ENCODE peak calls at places on chromosomes 5 and 9, in seven cellular contexts. One of them, this sample, is unnamed.

GRCh38 chr5:142184939-142185526 is 76.5 kb downstream of the NDFIP1 start:
- DNase-seq in HT1080: no peak
- DNase-seq in H9: no peak
- DNase-seq in stimulated activated CD8-positive, alpha-beta memory T cell treated with anti-CD3 and anti-CD28 coated beads, Interleukin-7, amount 100 ng/mL, for 24 hours: no peak
- DNase-seq in renal cortical epithelial cell: no peak
- DNase-seq in H7: peak
- DNase-seq in T-helper 22 cell: no peak
- DNase-seq in this sample: no peak

GRCh38 chr5:65961644-65962043 is 35.3 kb downstream of the ERBIN start:
- DNase-seq in stimulated activated CD8-positive, alpha-beta memory T cell treated with anti-CD3 and anti-CD28 coated beads, Interleukin-7, amount 100 ng/mL, for 24 hours: no peak
- DNase-seq in H7: no peak
- DNase-seq in T-helper 22 cell: no peak
- DNase-seq in H9: no peak
- DNase-seq in renal cortical epithelial cell: peak
- DNase-seq in HT1080: peak
- DNase-seq in this sample: no peak

GRCh38 chr9:82456621-82457020 is 468.0 kb downstream of the SPATA31D1 start:
- DNase-seq in renal cortical epithelial cell: peak
- DNase-seq in T-helper 22 cell: no peak
- DNase-seq in H9: no peak
- DNase-seq in HT1080: peak
- DNase-seq in H7: no peak
- DNase-seq in stimulated activated CD8-positive, alpha-beta memory T cell treated with anti-CD3 and anti-CD28 coated beads, Interleukin-7, amount 100 ng/mL, for 24 hours: no peak
- DNase-seq in this sample: no peak

GRCh38 chr5:145887976-145888574 is 15.3 kb upstream of the GRXCR2 start:
- DNase-seq in renal cortical epithelial cell: peak
- DNase-seq in H9: peak
- DNase-seq in stimulated activated CD8-positive, alpha-beta memory T cell treated with anti-CD3 and anti-CD28 coated beads, Interleukin-7, amount 100 ng/mL, for 24 hours: no peak
- DNase-seq in HT1080: peak
- DNase-seq in H7: peak
- DNase-seq in T-helper 22 cell: no peak
- DNase-seq in this sample: peak

GRCh38 chr5:96790851-96791513 is 16.8 kb downstream of the ERAP1 start:
- DNase-seq in HT1080: peak
- DNase-seq in T-helper 22 cell: no peak
- DNase-seq in stimulated activated CD8-positive, alpha-beta memory T cell treated with anti-CD3 and anti-CD28 coated beads, Interleukin-7, amount 100 ng/mL, for 24 hours: no peak
- DNase-seq in H7: no peak
- DNase-seq in renal cortical epithelial cell: peak
- DNase-seq in H9: no peak
- DNase-seq in this sample: no peak

GRCh38 chr9:23665051-23665450 is 161.0 kb downstream of the ELAVL2 start:
- DNase-seq in HT1080: no peak
- DNase-seq in stimulated activated CD8-positive, alpha-beta memory T cell treated with anti-CD3 and anti-CD28 coated beads, Interleukin-7, amount 100 ng/mL, for 24 hours: no peak
- DNase-seq in H9: no peak
- DNase-seq in H7: no peak
- DNase-seq in renal cortical epithelial cell: no peak
- DNase-seq in T-helper 22 cell: no peak
- DNase-seq in this sample: no peak

GRCh38 chr5:143714629-143715028 is 97.3 kb upstream of the HMHB1 start:
- DNase-seq in H9: no peak
- DNase-seq in H7: no peak
- DNase-seq in T-helper 22 cell: no peak
- DNase-seq in renal cortical epithelial cell: no peak
- DNase-seq in HT1080: peak
- DNase-seq in stimulated activated CD8-positive, alpha-beta memory T cell treated with anti-CD3 and anti-CD28 coated beads, Interleukin-7, amount 100 ng/mL, for 24 hours: no peak
- DNase-seq in this sample: no peak

GRCh38 chr9:121168052-121168451 is 33.6 kb downstream of the RAB14 start:
- DNase-seq in HT1080: no peak
- DNase-seq in stimulated activated CD8-positive, alpha-beta memory T cell treated with anti-CD3 and anti-CD28 coated beads, Interleukin-7, amount 100 ng/mL, for 24 hours: no peak
- DNase-seq in renal cortical epithelial cell: no peak
- DNase-seq in H9: no peak
- DNase-seq in T-helper 22 cell: no peak
- DNase-seq in H7: no peak
- DNase-seq in this sample: no peak

GRCh38 chr5:174303437-174304045 is 258.0 kb downstream of the NSG2 start:
- DNase-seq in stimulated activated CD8-positive, alpha-beta memory T cell treated with anti-CD3 and anti-CD28 coated beads, Interleukin-7, amount 100 ng/mL, for 24 hours: no peak
- DNase-seq in renal cortical epithelial cell: no peak
- DNase-seq in H7: no peak
- DNase-seq in HT1080: no peak
- DNase-seq in H9: peak
- DNase-seq in T-helper 22 cell: no peak
- DNase-seq in this sample: no peak

This sample was measured in progenitor cell of endocrine pancreas.